ENCODE peak calls at places on chromosome 22, in six cellular contexts. One of them, this sample, is unnamed.

GRCh38 chr22:17260950-17261349 is 41.7 kb upstream of the ADA2 start:
- DNase-seq in IMR-90: no peak
- DNase-seq in neuronal stem cell: no peak
- DNase-seq in mesenchymal stem cell: no peak
- DNase-seq in H1: no peak
- DNase-seq in trophoblast cell: no peak
- DNase-seq in this sample: peak

GRCh38 chr22:19998991-19999820 is 17.4 kb downstream of the ARVCF start:
- DNase-seq in IMR-90: no peak
- DNase-seq in neuronal stem cell: no peak
- DNase-seq in mesenchymal stem cell: no peak
- DNase-seq in H1: no peak
- DNase-seq in trophoblast cell: no peak
- DNase-seq in this sample: no peak

GRCh38 chr22:41028841-41029240 is 63.6 kb upstream of the EP300 start:
- DNase-seq in IMR-90: peak
- DNase-seq in neuronal stem cell: no peak
- DNase-seq in mesenchymal stem cell: peak
- DNase-seq in H1: no peak
- DNase-seq in trophoblast cell: peak
- DNase-seq in this sample: no peak

GRCh38 chr22:22720201-22720723 is 75.8 kb downstream of the GGTLC2 start:
- DNase-seq in IMR-90: peak
- DNase-seq in neuronal stem cell: peak
- DNase-seq in mesenchymal stem cell: peak
- DNase-seq in H1: no peak
- DNase-seq in trophoblast cell: peak
- DNase-seq in this sample: peak

GRCh38 chr22:44574057-44574456 is 76.0 kb upstream of the RTL6 start:
- DNase-seq in IMR-90: peak
- DNase-seq in neuronal stem cell: no peak
- DNase-seq in mesenchymal stem cell: no peak
- DNase-seq in H1: no peak
- DNase-seq in trophoblast cell: no peak
- DNase-seq in this sample: no peak

GRCh38 chr22:44881246-44881600 is 128.6 kb downstream of the PHF21B start:
- DNase-seq in IMR-90: no peak
- DNase-seq in neuronal stem cell: no peak
- DNase-seq in mesenchymal stem cell: no peak
- DNase-seq in H1: no peak
- DNase-seq in trophoblast cell: no peak
- DNase-seq in this sample: no peak

GRCh38 chr22:47292546-47293320 is 530.3 kb downstream of the TBC1D22A start:
- DNase-seq in IMR-90: no peak
- DNase-seq in neuronal stem cell: no peak
- DNase-seq in mesenchymal stem cell: no peak
- DNase-seq in H1: no peak
- DNase-seq in trophoblast cell: no peak
- DNase-seq in this sample: no peak

GRCh38 chr22:50604623-50605348 is 4.2 kb downstream of the MAPK8IP2 start:
- DNase-seq in IMR-90: no peak
- DNase-seq in neuronal stem cell: no peak
- DNase-seq in mesenchymal stem cell: no peak
- DNase-seq in H1: no peak
- DNase-seq in trophoblast cell: no peak
- DNase-seq in this sample: no peak

GRCh38 chr22:41305646-41306045 is 4.3 kb downstream of the ZC3H7B start:
- DNase-seq in IMR-90: peak
- DNase-seq in neuronal stem cell: no peak
- DNase-seq in mesenchymal stem cell: peak
- DNase-seq in H1: no peak
- DNase-seq in trophoblast cell: no peak
- DNase-seq in this sample: no peak

GRCh38 chr22:28023774-28024173 is 104.7 kb upstream of the PITPNB start:
- DNase-seq in IMR-90: no peak
- DNase-seq in neuronal stem cell: no peak
- DNase-seq in mesenchymal stem cell: no peak
- DNase-seq in H1: no peak
- DNase-seq in trophoblast cell: no peak
- DNase-seq in this sample: no peak

GRCh38 chr22:49950396-49950994 is 10.1 kb upstream of the PIM3 start:
- DNase-seq in IMR-90: no peak
- DNase-seq in neuronal stem cell: no peak
- DNase-seq in mesenchymal stem cell: no peak
- DNase-seq in H1: no peak
- DNase-seq in trophoblast cell: no peak
- DNase-seq in this sample: no peak

GRCh38 chr22:36110306-36110791 is 50.2 kb downstream of the APOL3 start:
- DNase-seq in IMR-90: no peak
- DNase-seq in neuronal stem cell: no peak
- DNase-seq in mesenchymal stem cell: no peak
- DNase-seq in H1: no peak
- DNase-seq in trophoblast cell: no peak
- DNase-seq in this sample: no peak
- H2AFZ ChIP-seq in IMR-90: peak
- H2AFZ ChIP-seq in neuronal stem cell: peak
- H2AFZ ChIP-seq in mesenchymal stem cell: no peak
- H2AFZ ChIP-seq in H1: peak
- H2AFZ ChIP-seq in trophoblast cell: peak
- H2AFZ ChIP-seq in this sample: no peak

GRCh38 chr22:38886333-38886732 is 14.3 kb upstream of the CBX6 start:
- DNase-seq in IMR-90: no peak
- DNase-seq in neuronal stem cell: no peak
- DNase-seq in mesenchymal stem cell: no peak
- DNase-seq in H1: no peak
- DNase-seq in trophoblast cell: no peak
- DNase-seq in this sample: no peak
- H2AK5ac ChIP-seq in IMR-90: no peak
- H2AK5ac ChIP-seq in neuronal stem cell: no peak
- H2AK5ac ChIP-seq in mesenchymal stem cell: no peak
- H2AK5ac ChIP-seq in H1: no peak
- H2AK5ac ChIP-seq in trophoblast cell: no peak
- H2AK5ac ChIP-seq in this sample: no peak

GRCh38 chr22:43066134-43066533 is 23.1 kb downstream of the TTLL1 start:
- DNase-seq in IMR-90: no peak
- DNase-seq in neuronal stem cell: no peak
- DNase-seq in mesenchymal stem cell: no peak
- DNase-seq in H1: no peak
- DNase-seq in trophoblast cell: no peak
- DNase-seq in this sample: no peak

GRCh38 chr22:43066844-43067385 is 22.3 kb downstream of the TTLL1 start:
- DNase-seq in IMR-90: peak
- DNase-seq in neuronal stem cell: no peak
- DNase-seq in mesenchymal stem cell: peak
- DNase-seq in H1: no peak
- DNase-seq in trophoblast cell: no peak
- DNase-seq in this sample: no peak
- H2AFZ ChIP-seq in IMR-90: peak
- H2AFZ ChIP-seq in neuronal stem cell: no peak
- H2AFZ ChIP-seq in mesenchymal stem cell: peak
- H2AFZ ChIP-seq in H1: no peak
- H2AFZ ChIP-seq in trophoblast cell: no peak
- H2AFZ ChIP-seq in this sample: no peak

DNA sequence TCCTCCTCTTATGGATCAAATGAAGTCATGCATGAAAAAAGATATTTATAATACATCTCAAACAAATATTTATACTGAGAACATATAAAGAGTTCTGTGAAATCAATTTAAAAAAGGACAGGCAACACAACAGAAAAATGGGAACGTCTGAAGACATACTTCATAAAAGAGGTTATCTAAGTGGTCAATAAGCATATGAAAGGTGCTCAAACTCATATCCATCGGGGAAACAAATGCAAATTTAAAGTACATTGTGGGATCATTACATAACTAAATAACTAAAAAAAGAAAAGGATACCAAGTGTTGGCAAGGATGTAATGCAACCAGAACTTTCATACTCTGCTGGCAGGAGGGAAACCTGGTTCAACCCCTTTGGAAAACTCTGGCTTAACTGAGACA is 22.3 kb downstream of the TPST2 start:
- DNase-seq in IMR-90: no peak
- DNase-seq in neuronal stem cell: no peak
- DNase-seq in mesenchymal stem cell: no peak
- DNase-seq in H1: no peak
- DNase-seq in trophoblast cell: no peak
- DNase-seq in this sample: no peak
- H2AK5ac ChIP-seq in IMR-90: no peak
- H2AK5ac ChIP-seq in neuronal stem cell: no peak
- H2AK5ac ChIP-seq in mesenchymal stem cell: no peak
- H2AK5ac ChIP-seq in H1: peak
- H2AK5ac ChIP-seq in trophoblast cell: no peak
- H2AK5ac ChIP-seq in this sample: peak

GRCh38 chr22:23754980-23755636 is 883 bp upstream of the VPREB3 start:
- DNase-seq in IMR-90: no peak
- DNase-seq in neuronal stem cell: no peak
- DNase-seq in mesenchymal stem cell: no peak
- DNase-seq in H1: no peak
- DNase-seq in trophoblast cell: no peak
- DNase-seq in this sample: no peak
- H2AFZ ChIP-seq in IMR-90: peak
- H2AFZ ChIP-seq in neuronal stem cell: no peak
- H2AFZ ChIP-seq in mesenchymal stem cell: no peak
- H2AFZ ChIP-seq in H1: no peak
- H2AFZ ChIP-seq in trophoblast cell: no peak
- H2AFZ ChIP-seq in this sample: no peak

DNA sequence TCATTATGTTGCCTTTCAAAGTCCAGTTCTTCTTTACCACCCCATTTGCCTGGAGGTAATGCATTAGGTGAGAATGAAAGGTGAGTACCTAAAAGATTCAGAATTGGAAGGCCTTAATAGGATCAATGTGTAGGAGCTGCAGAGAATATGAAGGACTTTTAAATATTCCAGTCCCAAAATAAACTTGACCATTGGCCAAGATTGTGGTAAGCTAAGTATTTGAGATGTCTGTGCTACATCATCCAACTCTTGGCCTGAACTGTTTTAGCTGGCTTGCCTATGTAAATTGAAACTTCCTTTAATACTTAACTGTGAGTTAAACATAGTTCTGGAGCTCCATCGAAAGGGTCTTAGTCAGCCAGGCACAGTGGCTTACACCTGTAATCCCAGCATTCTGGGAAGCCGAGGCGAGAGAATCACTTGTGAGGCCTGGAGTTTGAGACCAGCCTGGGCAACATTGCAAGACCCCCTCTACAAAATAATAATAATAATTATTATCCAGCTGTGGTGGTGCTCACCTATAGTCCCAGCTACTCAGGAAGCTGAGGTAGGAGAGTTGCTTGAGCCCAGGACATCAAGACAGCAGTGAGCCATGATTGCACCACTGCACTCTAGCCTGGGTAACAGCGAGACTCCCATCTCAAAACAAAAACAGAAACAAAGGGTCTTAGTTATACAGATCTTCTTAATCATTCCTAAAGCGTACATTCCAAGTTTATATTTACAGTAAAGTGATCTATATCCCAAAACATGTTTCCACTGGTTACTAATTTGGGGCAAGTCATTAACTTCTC is 29.8 kb downstream of the MTMR3 start:
- DNase-seq in IMR-90: peak
- DNase-seq in neuronal stem cell: no peak
- DNase-seq in mesenchymal stem cell: peak
- DNase-seq in H1: no peak
- DNase-seq in trophoblast cell: no peak
- DNase-seq in this sample: no peak
- H2AK5ac ChIP-seq in IMR-90: peak
- H2AK5ac ChIP-seq in neuronal stem cell: no peak
- H2AK5ac ChIP-seq in mesenchymal stem cell: no peak
- H2AK5ac ChIP-seq in H1: no peak
- H2AK5ac ChIP-seq in trophoblast cell: no peak
- H2AK5ac ChIP-seq in this sample: no peak

GRCh38 chr22:48566741-48567140 is 1260.9 kb downstream of the BRD1 start:
- DNase-seq in IMR-90: no peak
- DNase-seq in neuronal stem cell: no peak
- DNase-seq in mesenchymal stem cell: no peak
- DNase-seq in H1: no peak
- DNase-seq in trophoblast cell: no peak
- DNase-seq in this sample: no peak
- H2AFZ ChIP-seq in IMR-90: no peak
- H2AFZ ChIP-seq in neuronal stem cell: no peak
- H2AFZ ChIP-seq in mesenchymal stem cell: no peak
- H2AFZ ChIP-seq in H1: no peak
- H2AFZ ChIP-seq in trophoblast cell: no peak
- H2AFZ ChIP-seq in this sample: no peak

GRCh38 chr22:30561402-30562154 is 12.9 kb downstream of the GAL3ST1 start:
- DNase-seq in IMR-90: no peak
- DNase-seq in neuronal stem cell: no peak
- DNase-seq in mesenchymal stem cell: no peak
- DNase-seq in H1: no peak
- DNase-seq in trophoblast cell: no peak
- DNase-seq in this sample: peak

GRCh38 chr22:30564766-30565118 is 9.7 kb downstream of the GAL3ST1 start:
- DNase-seq in IMR-90: no peak
- DNase-seq in neuronal stem cell: no peak
- DNase-seq in mesenchymal stem cell: no peak
- DNase-seq in H1: no peak
- DNase-seq in trophoblast cell: no peak
- DNase-seq in this sample: peak

GRCh38 chr22:30559889-30560288 is 13.3 kb upstream of the SEC14L6 start:
- DNase-seq in IMR-90: no peak
- DNase-seq in neuronal stem cell: no peak
- DNase-seq in mesenchymal stem cell: no peak
- DNase-seq in H1: no peak
- DNase-seq in trophoblast cell: no peak
- DNase-seq in this sample: no peak

GRCh38 chr22:30564045-30564765 is 10.3 kb downstream of the GAL3ST1 start:
- DNase-seq in IMR-90: no peak
- DNase-seq in neuronal stem cell: no peak
- DNase-seq in mesenchymal stem cell: no peak
- DNase-seq in H1: no peak
- DNase-seq in trophoblast cell: no peak
- DNase-seq in this sample: no peak

DNA sequence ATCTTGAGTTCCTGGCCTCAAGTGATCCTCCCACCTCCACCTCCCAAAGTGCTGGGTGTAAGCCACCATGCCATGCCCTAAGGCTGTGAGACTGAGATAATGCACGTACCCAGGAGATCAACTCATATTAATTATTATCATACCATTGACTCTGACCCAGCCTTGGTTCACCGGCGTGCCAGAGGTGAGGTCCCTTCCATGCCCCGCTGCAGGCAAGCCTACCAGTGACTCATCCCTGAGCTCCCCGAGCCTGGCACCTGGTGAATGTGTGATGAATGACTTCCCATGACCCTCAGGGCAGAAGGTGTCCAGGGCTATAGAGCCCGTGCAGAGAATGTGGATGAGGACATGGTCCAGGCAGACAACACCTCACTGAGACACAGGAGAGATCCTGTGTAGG is 12.1 kb downstream of the GAL3ST1 start:
- DNase-seq in IMR-90: no peak
- DNase-seq in neuronal stem cell: no peak
- DNase-seq in mesenchymal stem cell: no peak
- DNase-seq in H1: no peak
- DNase-seq in trophoblast cell: peak
- DNase-seq in this sample: no peak
- H2AK5ac ChIP-seq in IMR-90: no peak
- H2AK5ac ChIP-seq in neuronal stem cell: no peak
- H2AK5ac ChIP-seq in mesenchymal stem cell: peak
- H2AK5ac ChIP-seq in H1: peak
- H2AK5ac ChIP-seq in trophoblast cell: no peak
- H2AK5ac ChIP-seq in this sample: no peak

This sample was measured in H9.